ENCODE peak calls at places on chromosomes 1 and 21, in nine cellular contexts. One of them, this sample, is unnamed.

GRCh38 chr1:221829327-221830011 is 87.6 kb upstream of the DUSP10 start:
- DNase-seq in esophagus squamous epithelium: no peak
- DNase-seq in brain microvascular endothelial cell: peak; percentile 99
- DNase-seq in fibroblast of pulmonary artery: peak; percentile 89
- DNase-seq in cardiac muscle cell: peak; percentile 75
- DNase-seq in fibroblast of mammary gland: peak; percentile 95
- DNase-seq in IMR-90: peak; percentile 97
- DNase-seq in CD8-positive, alpha-beta T cell: peak; percentile 29
- DNase-seq in A673: no peak
- DNase-seq in this sample: peak; percentile 91

GRCh38 chr1:213600879-213601278 is 386.9 kb upstream of the PROX1 start:
- DNase-seq in CD8-positive, alpha-beta T cell: no peak
- DNase-seq in brain microvascular endothelial cell: no peak
- DNase-seq in IMR-90: no peak
- DNase-seq in fibroblast of mammary gland: no peak
- DNase-seq in cardiac muscle cell: no peak
- DNase-seq in esophagus squamous epithelium: no peak
- DNase-seq in A673: no peak
- DNase-seq in fibroblast of pulmonary artery: no peak
- DNase-seq in this sample: no peak

GRCh38 chr1:113811888-113812660 is at the start of gene RSBN1:
- DNase-seq in CD8-positive, alpha-beta T cell: peak; percentile 96
- DNase-seq in fibroblast of pulmonary artery: peak; percentile 99
- DNase-seq in esophagus squamous epithelium: peak; percentile 94
- DNase-seq in cardiac muscle cell: peak; percentile 99
- DNase-seq in A673: peak; percentile 100
- DNase-seq in brain microvascular endothelial cell: peak; percentile 100
- DNase-seq in IMR-90: peak; percentile 99
- DNase-seq in fibroblast of mammary gland: peak; percentile 98
- DNase-seq in this sample: peak; percentile 100

GRCh38 chr1:63984891-63985290 is 211.1 kb downstream of the ROR1 start:
- DNase-seq in A673: no peak
- DNase-seq in fibroblast of mammary gland: no peak
- DNase-seq in IMR-90: no peak
- DNase-seq in cardiac muscle cell: no peak
- DNase-seq in CD8-positive, alpha-beta T cell: no peak
- DNase-seq in esophagus squamous epithelium: no peak
- DNase-seq in fibroblast of pulmonary artery: no peak
- DNase-seq in brain microvascular endothelial cell: no peak
- DNase-seq in this sample: no peak

GRCh38 chr1:152029144-152029936 is 7.5 kb downstream of the S100A11 start:
- DNase-seq in IMR-90: peak; percentile 43
- DNase-seq in esophagus squamous epithelium: no peak
- DNase-seq in cardiac muscle cell: peak; percentile 89
- DNase-seq in CD8-positive, alpha-beta T cell: no peak
- DNase-seq in A673: peak; percentile 45
- DNase-seq in fibroblast of pulmonary artery: peak; percentile 55
- DNase-seq in fibroblast of mammary gland: peak; percentile 70
- DNase-seq in brain microvascular endothelial cell: peak; percentile 68
- DNase-seq in this sample: peak; percentile 70

GRCh38 chr1:31010081-31010989 is 55.2 kb downstream of the PUM1 start:
- DNase-seq in esophagus squamous epithelium: no peak
- DNase-seq in A673: no peak
- DNase-seq in fibroblast of pulmonary artery: no peak
- DNase-seq in IMR-90: peak; percentile 92
- DNase-seq in fibroblast of mammary gland: peak; percentile 92
- DNase-seq in cardiac muscle cell: no peak
- DNase-seq in CD8-positive, alpha-beta T cell: peak; percentile 8
- DNase-seq in brain microvascular endothelial cell: peak; percentile 66
- DNase-seq in this sample: peak; percentile 70

GRCh38 chr1:237042467-237042891 is 495 bp downstream of the RYR2 start:
- DNase-seq in fibroblast of pulmonary artery: no peak
- DNase-seq in A673: no peak
- DNase-seq in esophagus squamous epithelium: no peak
- DNase-seq in brain microvascular endothelial cell: no peak
- DNase-seq in IMR-90: no peak
- DNase-seq in cardiac muscle cell: peak; percentile 1
- DNase-seq in fibroblast of mammary gland: no peak
- DNase-seq in CD8-positive, alpha-beta T cell: no peak
- DNase-seq in this sample: no peak

GRCh38 chr1:203860396-203860951 is 925 bp upstream of the SNRPE start:
- DNase-seq in esophagus squamous epithelium: no peak
- DNase-seq in fibroblast of mammary gland: peak; percentile 54
- DNase-seq in fibroblast of pulmonary artery: peak; percentile 23
- DNase-seq in A673: peak; percentile 76
- DNase-seq in IMR-90: peak; percentile 10
- DNase-seq in brain microvascular endothelial cell: no peak
- DNase-seq in cardiac muscle cell: peak; percentile 50
- DNase-seq in CD8-positive, alpha-beta T cell: no peak
- DNase-seq in this sample: peak; percentile 85

GRCh38 chr1:21299007-21299406 is 8.7 kb upstream of the ECE1 start:
- DNase-seq in cardiac muscle cell: no peak
- DNase-seq in fibroblast of pulmonary artery: no peak
- DNase-seq in IMR-90: no peak
- DNase-seq in CD8-positive, alpha-beta T cell: no peak
- DNase-seq in A673: no peak
- DNase-seq in esophagus squamous epithelium: no peak
- DNase-seq in fibroblast of mammary gland: no peak
- DNase-seq in brain microvascular endothelial cell: no peak
- DNase-seq in this sample: peak; percentile 71

GRCh38 chr1:46415514-46415913 is 21.4 kb downstream of the FAAH start:
- DNase-seq in IMR-90: no peak
- DNase-seq in brain microvascular endothelial cell: no peak
- DNase-seq in esophagus squamous epithelium: no peak
- DNase-seq in CD8-positive, alpha-beta T cell: no peak
- DNase-seq in A673: no peak
- DNase-seq in cardiac muscle cell: no peak
- DNase-seq in fibroblast of mammary gland: no peak
- DNase-seq in fibroblast of pulmonary artery: no peak
- DNase-seq in this sample: no peak

GRCh38 chr1:91871994-91872393 is 14.0 kb downstream of the TGFBR3 start:
- DNase-seq in brain microvascular endothelial cell: no peak
- DNase-seq in CD8-positive, alpha-beta T cell: no peak
- DNase-seq in fibroblast of mammary gland: peak; percentile 17
- DNase-seq in esophagus squamous epithelium: no peak
- DNase-seq in fibroblast of pulmonary artery: peak; percentile 35
- DNase-seq in cardiac muscle cell: peak; percentile 63
- DNase-seq in IMR-90: peak; percentile 64
- DNase-seq in A673: no peak
- DNase-seq in this sample: no peak

GRCh38 chr1:152878042-152878441 is at the start of gene SMCP:
- DNase-seq in A673: peak; percentile 46
- DNase-seq in CD8-positive, alpha-beta T cell: no peak
- DNase-seq in fibroblast of pulmonary artery: no peak
- DNase-seq in cardiac muscle cell: no peak
- DNase-seq in esophagus squamous epithelium: no peak
- DNase-seq in IMR-90: no peak
- DNase-seq in fibroblast of mammary gland: no peak
- DNase-seq in brain microvascular endothelial cell: no peak
- DNase-seq in this sample: no peak

GRCh38 chr21:43854773-43855633 is 10.0 kb upstream of the AGPAT3 start:
- DNase-seq in brain microvascular endothelial cell: no peak
- DNase-seq in A673: no peak
- DNase-seq in esophagus squamous epithelium: no peak
- DNase-seq in fibroblast of pulmonary artery: no peak
- DNase-seq in IMR-90: no peak
- DNase-seq in cardiac muscle cell: peak; percentile 22
- DNase-seq in CD8-positive, alpha-beta T cell: no peak
- DNase-seq in fibroblast of mammary gland: no peak
- DNase-seq in this sample: no peak

GRCh38 chr1:77556045-77556444 is 126.4 kb downstream of the ZZZ3 start:
- DNase-seq in brain microvascular endothelial cell: no peak
- DNase-seq in A673: no peak
- DNase-seq in cardiac muscle cell: no peak
- DNase-seq in CD8-positive, alpha-beta T cell: no peak
- DNase-seq in fibroblast of pulmonary artery: no peak
- DNase-seq in IMR-90: no peak
- DNase-seq in fibroblast of mammary gland: no peak
- DNase-seq in esophagus squamous epithelium: no peak
- DNase-seq in this sample: no peak
- TF ChIP-seq CTCF in brain microvascular endothelial cell: no peak
- TF ChIP-seq CTCF in A673: no peak
- TF ChIP-seq CTCF in cardiac muscle cell: no peak
- TF ChIP-seq CTCF in CD8-positive, alpha-beta T cell: no peak
- TF ChIP-seq CTCF in fibroblast of pulmonary artery: no peak
- TF ChIP-seq CTCF in IMR-90: no peak
- TF ChIP-seq CTCF in fibroblast of mammary gland: no peak
- TF ChIP-seq CTCF in esophagus squamous epithelium: no peak
- TF ChIP-seq CTCF in this sample: no peak

DNA sequence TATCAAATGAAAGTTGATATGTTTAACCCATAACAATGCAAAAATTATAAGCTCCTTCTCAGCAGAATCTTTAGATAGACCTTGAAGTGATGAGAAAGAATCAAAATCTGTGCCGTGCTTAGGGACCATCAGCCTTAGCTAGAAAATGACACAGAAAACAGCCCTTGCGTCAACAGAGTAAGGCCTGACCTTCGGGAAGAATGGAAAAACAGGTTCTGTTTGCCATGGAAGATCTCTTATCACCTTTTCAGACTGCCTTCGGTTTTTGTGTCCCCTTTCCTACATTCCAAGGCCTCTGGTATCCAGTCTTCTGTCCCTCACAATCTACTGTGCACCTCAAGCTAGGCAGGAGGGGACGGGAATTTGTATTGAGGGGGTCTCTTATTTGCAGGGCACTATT is 37.6 kb upstream of the DPT start:
- DNase-seq in IMR-90: no peak
- DNase-seq in fibroblast of mammary gland: no peak
- DNase-seq in A673: no peak
- DNase-seq in CD8-positive, alpha-beta T cell: no peak
- DNase-seq in esophagus squamous epithelium: no peak
- DNase-seq in brain microvascular endothelial cell: no peak
- DNase-seq in cardiac muscle cell: no peak
- DNase-seq in fibroblast of pulmonary artery: no peak
- DNase-seq in this sample: no peak
- H3K4me3 ChIP-seq in IMR-90: no peak overlapping the region
- H3K4me3 ChIP-seq in fibroblast of mammary gland: no peak overlapping the region
- H3K4me3 ChIP-seq in A673: no peak overlapping the region
- H3K4me3 ChIP-seq in CD8-positive, alpha-beta T cell: no peak overlapping the region
- H3K4me3 ChIP-seq in esophagus squamous epithelium: no peak overlapping the region
- H3K4me3 ChIP-seq in brain microvascular endothelial cell: no peak overlapping the region
- H3K4me3 ChIP-seq in cardiac muscle cell: no peak overlapping the region
- H3K4me3 ChIP-seq in fibroblast of pulmonary artery: no peak overlapping the region
- H3K4me3 ChIP-seq in this sample: no peak overlapping the region

DNA sequence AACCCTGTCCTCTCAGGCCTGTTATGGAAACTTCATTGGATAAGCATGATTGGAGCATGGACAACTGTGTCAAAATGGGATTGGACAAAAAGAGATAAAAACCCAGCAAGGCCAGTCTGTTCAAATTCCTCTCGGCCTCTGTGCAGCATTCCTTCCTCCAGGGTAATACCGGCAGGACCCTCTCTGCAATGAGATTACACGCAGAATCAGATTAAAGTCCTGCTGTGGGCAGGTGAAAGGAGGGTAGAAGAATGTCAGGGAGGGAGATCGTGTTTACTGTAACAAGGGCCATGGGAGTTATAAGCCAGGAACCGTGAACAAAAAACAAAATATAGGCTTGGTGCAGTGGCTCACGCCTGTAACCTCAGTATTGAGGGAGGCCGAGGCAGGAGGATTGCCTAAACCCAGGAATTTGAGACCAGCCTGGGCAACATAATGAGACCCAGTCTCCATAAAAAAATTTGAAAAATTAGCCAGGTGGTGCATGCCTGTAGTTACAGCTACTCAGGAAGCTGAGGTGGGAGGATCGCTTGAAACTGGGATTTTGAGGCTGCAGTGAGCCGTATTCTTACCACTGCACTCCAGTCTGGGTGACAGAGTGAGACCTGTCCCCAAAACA is 5.6 kb upstream of the EFHD2 start:
- DNase-seq in brain microvascular endothelial cell: no peak
- DNase-seq in A673: no peak
- DNase-seq in fibroblast of pulmonary artery: no peak
- DNase-seq in CD8-positive, alpha-beta T cell: no peak
- DNase-seq in cardiac muscle cell: no peak
- DNase-seq in esophagus squamous epithelium: no peak
- DNase-seq in IMR-90: no peak
- DNase-seq in fibroblast of mammary gland: no peak
- DNase-seq in this sample: no peak
- TF ChIP-seq CTCF in brain microvascular endothelial cell: peak; percentile 21
- TF ChIP-seq CTCF in A673: no peak
- TF ChIP-seq CTCF in fibroblast of pulmonary artery: no peak
- TF ChIP-seq CTCF in CD8-positive, alpha-beta T cell: no peak
- TF ChIP-seq CTCF in cardiac muscle cell: peak; percentile 10
- TF ChIP-seq CTCF in esophagus squamous epithelium: no peak
- TF ChIP-seq CTCF in IMR-90: peak; percentile 4
- TF ChIP-seq CTCF in fibroblast of mammary gland: no peak
- TF ChIP-seq CTCF in this sample: no peak

GRCh38 chr1:201023517-201023902 is at the start of gene KIF21B:
- DNase-seq in cardiac muscle cell: peak; percentile 68
- DNase-seq in A673: peak; percentile 91
- DNase-seq in CD8-positive, alpha-beta T cell: peak; percentile 92
- DNase-seq in IMR-90: no peak
- DNase-seq in esophagus squamous epithelium: peak; percentile 17
- DNase-seq in fibroblast of mammary gland: peak; percentile 14
- DNase-seq in brain microvascular endothelial cell: peak; percentile 45
- DNase-seq in fibroblast of pulmonary artery: peak; percentile 46
- DNase-seq in this sample: peak; percentile 74

GRCh38 chr1:201020647-201021332 is 2.7 kb downstream of the KIF21B start:
- DNase-seq in brain microvascular endothelial cell: no peak
- DNase-seq in esophagus squamous epithelium: no peak
- DNase-seq in cardiac muscle cell: peak; percentile 74
- DNase-seq in CD8-positive, alpha-beta T cell: peak; percentile 35
- DNase-seq in A673: peak; percentile 38
- DNase-seq in fibroblast of pulmonary artery: peak; percentile 53
- DNase-seq in fibroblast of mammary gland: no peak
- DNase-seq in IMR-90: no peak
- DNase-seq in this sample: peak; percentile 32

GRCh38 chr1:201021333-201022177 is 2.0 kb downstream of the KIF21B start:
- DNase-seq in fibroblast of mammary gland: no peak
- DNase-seq in esophagus squamous epithelium: no peak
- DNase-seq in A673: no peak
- DNase-seq in IMR-90: no peak
- DNase-seq in cardiac muscle cell: no peak
- DNase-seq in fibroblast of pulmonary artery: no peak
- DNase-seq in CD8-positive, alpha-beta T cell: peak; percentile 17
- DNase-seq in brain microvascular endothelial cell: no peak
- DNase-seq in this sample: no peak

GRCh38 chr1:201022824-201023516 is 544 bp downstream of the KIF21B start:
- DNase-seq in fibroblast of pulmonary artery: no peak
- DNase-seq in cardiac muscle cell: no peak
- DNase-seq in IMR-90: no peak
- DNase-seq in brain microvascular endothelial cell: no peak
- DNase-seq in esophagus squamous epithelium: no peak
- DNase-seq in A673: no peak
- DNase-seq in fibroblast of mammary gland: no peak
- DNase-seq in CD8-positive, alpha-beta T cell: peak; percentile 45
- DNase-seq in this sample: no peak

DNA sequence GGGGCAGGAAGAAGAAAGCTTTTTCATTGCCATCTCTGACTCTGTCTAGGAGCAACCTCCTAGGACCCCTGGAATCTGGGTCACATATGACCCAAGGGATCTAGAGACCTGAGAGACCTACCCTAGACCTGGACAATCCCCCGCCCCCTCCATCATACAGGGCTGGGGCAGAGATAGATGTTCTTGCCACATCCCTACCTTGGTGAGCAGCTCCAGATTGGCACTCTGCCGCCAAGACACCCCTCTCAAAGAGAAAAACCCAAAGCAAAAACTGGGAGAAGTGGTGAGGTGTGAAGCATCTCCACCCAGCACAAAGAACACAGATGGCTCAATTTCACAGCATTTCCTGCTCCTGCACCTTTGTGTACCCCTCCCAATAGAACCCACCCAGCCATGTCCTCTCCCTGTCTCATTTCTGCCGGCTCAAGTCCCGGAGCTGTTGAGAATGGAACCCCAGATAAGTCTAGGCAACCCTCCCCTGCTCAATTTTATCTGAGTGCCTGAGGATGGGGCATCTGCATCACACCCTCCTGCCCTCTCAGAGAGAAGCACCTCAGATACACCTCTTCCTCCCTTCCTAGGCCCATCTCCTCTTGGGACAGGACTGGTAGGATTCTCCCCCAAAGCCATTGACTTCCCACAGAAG is 1.2 kb downstream of the KIF21B start:
- DNase-seq in IMR-90: no peak
- DNase-seq in cardiac muscle cell: no peak
- DNase-seq in fibroblast of mammary gland: no peak
- DNase-seq in CD8-positive, alpha-beta T cell: no peak
- DNase-seq in esophagus squamous epithelium: no peak
- DNase-seq in brain microvascular endothelial cell: no peak
- DNase-seq in fibroblast of pulmonary artery: no peak
- DNase-seq in A673: no peak
- DNase-seq in this sample: no peak
- H3K4me3 ChIP-seq in IMR-90: no peak overlapping the region
- H3K4me3 ChIP-seq in cardiac muscle cell: no peak overlapping the region
- H3K4me3 ChIP-seq in fibroblast of mammary gland: no peak overlapping the region
- H3K4me3 ChIP-seq in CD8-positive, alpha-beta T cell: peak overlapping the region; percentile 64
- H3K4me3 ChIP-seq in esophagus squamous epithelium: peak overlapping the region; percentile 43
- H3K4me3 ChIP-seq in brain microvascular endothelial cell: peak overlapping the region; percentile 64
- H3K4me3 ChIP-seq in fibroblast of pulmonary artery: peak overlapping the region; percentile 50
- H3K4me3 ChIP-seq in A673: peak overlapping the region; percentile 45
- H3K4me3 ChIP-seq in this sample: no peak overlapping the region